ENCODE peak calls at places on chromosomes 16 and 17, in eight cellular contexts. T, X, N, P, Q, W, O and U are unnamed samples.

GRCh38 chr17:4998027-4998665 is 396 bp downstream of the KIF1C start:
- DNase-seq in T (no peak), X (no peak), N (no peak), P (no peak), Q (peak), W (peak), O (no peak), U (no peak)

GRCh38 chr16:88759245-88759975 is 25.6 kb downstream of the PIEZO1 start:
- DNase-seq in T (peak), X (peak), N (no peak), P (no peak), Q (peak), W (no peak), O (no peak), U (peak)

GRCh38 chr17:17886747-17887146 is 50.0 kb upstream of the SREBF1 start:
- DNase-seq in T (no peak), X (no peak), N (no peak), P (no peak), Q (no peak), W (no peak), O (peak), U (no peak)

GRCh38 chr17:43211123-43211479 is 574 bp upstream of the TMEM106A start:
- DNase-seq in T (no peak), X (no peak), N (no peak), P (no peak), Q (no peak), W (no peak), O (no peak), U (no peak)

GRCh38 chr16:3716831-3717234 is 491 bp downstream of the TRAP1 start:
- DNase-seq in T (no peak), X (no peak), N (no peak), P (no peak), Q (peak), W (peak), O (no peak), U (peak)

GRCh38 chr17:77746901-77747620 is 211.4 kb upstream of the TNRC6C start:
- DNase-seq in T (no peak), X (no peak), N (no peak), P (no peak), Q (no peak), W (no peak), O (no peak), U (no peak)

GRCh38 chr17:36525113-36525512 is 9.6 kb downstream of the MYO19 start:
- DNase-seq in T (no peak), X (no peak), N (no peak), P (no peak), Q (no peak), W (no peak), O (no peak), U (no peak)

GRCh38 chr16:52827456-52827855 is 225.2 kb downstream of the CHD9NB start:
- DNase-seq in T (no peak), X (no peak), N (no peak), P (no peak), Q (no peak), W (no peak), O (no peak), U (no peak)

GRCh38 chr17:30720013-30720471 is 104.5 kb downstream of the CRLF3 start:
- DNase-seq in T (no peak), X (no peak), N (no peak), P (no peak), Q (peak), W (no peak), O (no peak), U (no peak)

GRCh38 chr17:81251943-81252301 is 12.8 kb downstream of the NDUFAF8 start:
- DNase-seq in T (no peak), X (no peak), N (no peak), P (no peak), Q (no peak), W (no peak), O (no peak), U (no peak)

GRCh38 chr16:79929260-79929977 is 328.9 kb upstream of the MAF start:
- DNase-seq in T (no peak), X (no peak), N (no peak), P (no peak), Q (no peak), W (no peak), O (no peak), U (no peak)

GRCh38 chr17:39750131-39751015 is 12.6 kb downstream of the GRB7 start:
- DNase-seq in T (no peak), X (no peak), N (no peak), P (peak), Q (peak), W (peak), O (no peak), U (no peak)

GRCh38 chr17:67376509-67376891 is 581 bp upstream of the PITPNC1 start:
- DNase-seq in T (peak), X (no peak), N (no peak), P (no peak), Q (no peak), W (peak), O (peak), U (no peak)

GRCh38 chr17:41223821-41224220 is 2.6 kb upstream of the KRTAP9-2 start:
- DNase-seq in T (peak), X (no peak), N (no peak), P (no peak), Q (no peak), W (no peak), O (no peak), U (no peak)

GRCh38 chr17:45270828-45271418 is 9.0 kb upstream of the SPATA32 start:
- DNase-seq in T (no peak), X (no peak), N (no peak), P (no peak), Q (no peak), W (no peak), O (no peak), U (peak)

GRCh38 chr17:27353469-27354050 is 59.6 kb downstream of the WSB1 start:
- DNase-seq in T (peak), X (peak), N (peak), P (peak), Q (peak), W (peak), O (peak), U (peak)

GRCh38 chr16:674968-675883 is at the start of gene RHBDL1:
- DNase-seq in T (peak), X (no peak), N (no peak), P (no peak), Q (peak), W (no peak), O (peak), U (no peak)

GRCh38 chr17:2564876-2565275 is 28.6 kb upstream of the PAFAH1B1 start:
- DNase-seq in T (peak), X (no peak), N (no peak), P (no peak), Q (peak), W (no peak), O (no peak), U (no peak)

GRCh38 chr17:49567871-49568694 is 7.6 kb upstream of the NXPH3 start:
- DNase-seq in T (peak), X (peak), N (peak), P (no peak), Q (peak), W (peak), O (peak), U (peak)

GRCh38 chr16:55700067-55700466 is 44.3 kb downstream of the SLC6A2 start:
- DNase-seq in T (no peak), X (no peak), N (no peak), P (no peak), Q (no peak), W (no peak), O (no peak), U (no peak)